ENCODE peak calls at places on chromosomes 16 and 17, in eight cellular contexts. H is activated naive CD4-positive, alpha-beta T cell treated with Interleukin-2 at 50 U/mL for 16 hours; X is GM19239; T is tibial nerve; S is IMR-90; G is activated T-helper 1 cell treated with Interleukin-2 at 50 U/mL for 16 hours; C is heart left ventricle; J is lung. I is an unnamed sample.

GRCh38 chr17:13544755-13545154 is 57.0 kb downstream of the HS3ST3A1 start:
- DNase-seq in S (peak; percentile 61), C (no peak), J (no peak), T (no peak), X (no peak), H (no peak), G (no peak), I (no peak)

GRCh38 chr16:74730049-74730683 is 29.5 kb upstream of the MLKL start:
- DNase-seq in G (no peak), X (no peak), H (no peak), T (no peak), J (no peak), C (no peak), S (no peak), I (peak; percentile 87)

GRCh38 chr16:19432429-19432828 is 14.7 kb downstream of the TMC5 start:
- DNase-seq in S (no peak), X (no peak), T (no peak), H (no peak), J (peak; percentile 35), C (no peak), G (no peak), I (no peak)

GRCh38 chr17:12089809-12090384 is 69.2 kb downstream of the MAP2K4 start:
- DNase-seq in G (no peak), H (no peak), T (no peak), C (no peak), X (no peak), S (peak; percentile 83), J (no peak), I (no peak)

GRCh38 chr16:85524630-85525463 is 88.3 kb upstream of the GSE1 start:
- DNase-seq in G (no peak), J (peak; percentile 76), S (peak; percentile 49), T (peak; percentile 37), C (peak; percentile 58), X (no peak), H (no peak), I (peak; percentile 53)

GRCh38 chr17:64615025-64615677 is 47.0 kb downstream of the SMURF2 start:
- DNase-seq in J (no peak), G (no peak), H (no peak), X (no peak), T (no peak), S (peak; percentile 80), C (no peak), I (no peak)

GRCh38 chr16:76345093-76345735 is 68.0 kb downstream of the CNTNAP4 start:
- DNase-seq in H (no peak), J (peak; percentile 43), T (no peak), G (no peak), X (no peak), S (no peak), C (peak; percentile 68), I (no peak)

GRCh38 chr17:82440991-82441627 is 9.4 kb downstream of the CYBC1 start:
- DNase-seq in H (no peak), X (no peak), S (no peak), C (no peak), G (no peak), J (no peak), T (no peak), I (no peak)

GRCh38 chr16:12157510-12158093 is 181.1 kb downstream of the SNX29 start:
- DNase-seq in G (no peak), C (no peak), H (no peak), S (peak; percentile 67), X (no peak), T (no peak), J (no peak), I (no peak)

I was measured in stomach.